ENCODE peak calls at places on chromosomes 5 and 9, in four cellular contexts. R is activated T-helper 2 cell treated with anti-CD3 and anti-CD28 coated beads, Interferon-gamma antibody, Interleukin-2, Interleukin-4, amounts not matched to agents 10 μg/mL and 5 μg/mL and 100 μg/mL, durations not matched to agents 14 hours and 24 hours and 36 hours; E is foreskin melanocyte; N is NCI-H1105. T is an unnamed sample.
A peak's percentile ranks its signal among the peaks of the same experiment; 100 is the strongest.

GRCh38 chr9:37026085-37026935 is 7.8 kb downstream of the PAX5 start:
- DNase-seq in R (no peak), E (no peak), N (no peak), T (no peak)

GRCh38 chr5:137648361-137648760 is 87.5 kb downstream of the KLHL3 start:
- DNase-seq in R (no peak), E (no peak), N (no peak), T (no peak)

GRCh38 chr9:125742657-125743056 is 4.5 kb upstream of the PBX3 start:
- DNase-seq in N (no peak), E (no peak), R (no peak), T (no peak)

GRCh38 chr5:113514263-113514590 is 733 bp downstream of the YTHDC2 start:
- DNase-seq in N (no peak), R (no peak), E (no peak), T (no peak)

GRCh38 chr9:3367185-3367584 is 158.6 kb downstream of the RFX3 start:
- DNase-seq in R (no peak), E (peak; percentile 64), N (no peak), T (no peak)

GRCh38 chr5:150590979-150591411 is 49.5 kb upstream of the SYNPO start:
- DNase-seq in N (no peak), R (no peak), E (no peak), T (no peak)

GRCh38 chr5:113039229-113039628 is 62.6 kb downstream of the DCP2 start:
- DNase-seq in E (no peak), R (no peak), N (no peak), T (no peak)

GRCh38 chr5:150317048-150318003 is 14.6 kb upstream of the ARSI start:
- DNase-seq in E (no peak), R (no peak), N (no peak), T (no peak)